ENCODE peak calls at places on chromosomes 4 and X, in five cellular contexts. V, D, P, E and M are unnamed samples.

GRCh38 chrX:74248889-74249288 is 55.1 kb upstream of the ZCCHC13 start:
- DNase-seq in V (no peak), D (no peak), P (no peak), E (no peak), M (no peak)

GRCh38 chr4:76194325-76194724 is 19.3 kb downstream of the SCARB2 start:
- DNase-seq in V (no peak), D (no peak), P (no peak), E (peak), M (no peak)

GRCh38 chr4:152462715-152463114 is 73.2 kb downstream of the FBXW7 start:
- DNase-seq in V (no peak), D (no peak), P (no peak), E (peak), M (no peak)

GRCh38 chr4:150232029-150232428 is 153.8 kb downstream of the DCLK2 start:
- DNase-seq in V (no peak), D (no peak), P (no peak), E (no peak), M (no peak)

GRCh38 chr4:177391953-177392352 is 50.3 kb downstream of the AGA start:
- DNase-seq in V (no peak), D (no peak), P (no peak), E (peak), M (no peak)

GRCh38 chr4:94127707-94128328 is 79.8 kb upstream of the SMARCAD1 start:
- DNase-seq in V (no peak), D (no peak), P (peak), E (peak), M (no peak)

GRCh38 chr4:8502836-8503585 is 62.4 kb downstream of the TRMT44 start:
- DNase-seq in V (no peak), D (no peak), P (no peak), E (no peak), M (no peak)

GRCh38 chr4:117796677-117797076 is 237.6 kb upstream of the NDST3 start:
- DNase-seq in V (no peak), D (no peak), P (no peak), E (peak), M (no peak)

GRCh38 chr4:6826781-6827508 is 44.4 kb downstream of the KIAA0232 start:
- DNase-seq in V (no peak), D (no peak), P (no peak), E (no peak), M (no peak)

GRCh38 chr4:176949022-176949421 is 156.3 kb upstream of the VEGFC start:
- DNase-seq in V (peak), D (no peak), P (no peak), E (no peak), M (no peak)

GRCh38 chrX:581066-581465 is 49.5 kb upstream of the SHOX start:
- DNase-seq in V (no peak), D (no peak), P (no peak), E (no peak), M (no peak)

GRCh38 chr4:138510053-138510452 is 267.9 kb upstream of the SLC7A11 start:
- DNase-seq in V (no peak), D (no peak), P (no peak), E (no peak), M (no peak)

GRCh38 chr4:84159767-84160166 is 339.3 kb downstream of the NKX6-1 start:
- DNase-seq in V (no peak), D (no peak), P (peak), E (no peak), M (no peak)

GRCh38 chr4:150080335-150080734 is 2.1 kb downstream of the DCLK2 start:
- DNase-seq in V (no peak), D (no peak), P (no peak), E (no peak), M (no peak)

GRCh38 chr4:5198586-5198985 is 147.3 kb downstream of the STK32B start:
- DNase-seq in V (no peak), D (no peak), P (no peak), E (no peak), M (no peak)